ENCODE peak calls at places on chromosomes 13 and 19, in ten cellular contexts. N, Q, G, C, S, U, H, I, L and M are unnamed samples.

GRCh38 chr19:33702606-33703437 is 81.1 kb downstream of the CHST8 start:
- DNase-seq in Q (no peak), H (no peak), L (no peak), I (no peak), C (no peak), S (no peak), G (no peak), N (no peak), U (no peak), M (no peak)

GRCh38 chr13:101065314-101065713 is 351.0 kb downstream of the NALCN start:
- DNase-seq in L (no peak), Q (no peak), H (no peak), U (no peak), I (no peak), N (no peak), S (no peak), G (peak; percentile 47), C (no peak), M (no peak)

GRCh38 chr19:6765738-6766356 is 1.4 kb downstream of the SH2D3A start:
- DNase-seq in U (no peak), S (peak; percentile 94), G (no peak), H (no peak), C (peak; percentile 95), Q (no peak), L (peak; percentile 95), N (peak; percentile 98), I (peak; percentile 94), M (peak; percentile 93)

GRCh38 chr19:1568320-1569019 is at the start of gene MEX3D:
- DNase-seq in S (no peak), L (peak; percentile 79), C (peak; percentile 87), G (peak; percentile 9), I (peak; percentile 80), H (no peak), N (peak; percentile 88), U (no peak), Q (peak; percentile 85), M (no peak)

GRCh38 chr13:91346062-91346461 is 1.4 kb upstream of the MIR17HG start:
- DNase-seq in L (no peak), C (no peak), G (no peak), Q (no peak), U (no peak), H (no peak), N (no peak), S (no peak), I (no peak), M (no peak)

GRCh38 chr13:45411226-45411625 is 6.9 kb downstream of the SLC25A30 start:
- DNase-seq in S (no peak), L (no peak), H (no peak), N (no peak), U (no peak), I (no peak), G (no peak), Q (no peak), C (no peak), M (no peak)

GRCh38 chr13:26987614-26988013 is 184.0 kb downstream of the USP12 start:
- DNase-seq in N (no peak), H (no peak), I (no peak), Q (no peak), C (no peak), U (no peak), L (no peak), G (no peak), S (no peak), M (no peak)

GRCh38 chr13:28299941-28300340 is 161.6 kb downstream of the PAN3 start:
- DNase-seq in C (no peak), H (no peak), U (no peak), I (no peak), S (no peak), G (no peak), Q (no peak), L (no peak), N (no peak), M (no peak)

GRCh38 chr19:23523863-23524262 is 128.6 kb upstream of the ZNF91 start:
- DNase-seq in N (no peak), L (no peak), S (no peak), Q (no peak), H (no peak), U (no peak), G (no peak), C (no peak), I (no peak), M (no peak)

GRCh38 chr13:49304763-49305695 is 57.3 kb downstream of the CDADC1 start:
- DNase-seq in H (no peak), C (no peak), U (no peak), S (no peak), Q (no peak), L (no peak), N (no peak), G (no peak), I (no peak), M (no peak)

GRCh38 chr19:8615813-8616596 is 5.5 kb upstream of the ADAMTS10 start:
- DNase-seq in H (no peak), C (peak; percentile 44), S (no peak), Q (peak; percentile 34), N (no peak), U (no peak), I (peak; percentile 46), L (peak; percentile 74), G (peak; percentile 73), M (no peak)

GRCh38 chr13:36297600-36298338 is at the start of gene CCDC169:
- DNase-seq in L (peak; percentile 85), C (peak; percentile 73), I (peak; percentile 68), Q (peak; percentile 66), H (no peak), U (no peak), S (no peak), N (peak; percentile 86), G (peak; percentile 48), M (peak; percentile 32)

GRCh38 chr13:39385621-39386231 is 217.3 kb downstream of the LHFPL6 start:
- DNase-seq in S (no peak), N (no peak), G (peak; percentile 35), I (no peak), L (no peak), H (no peak), Q (no peak), U (no peak), C (no peak), M (no peak)

GRCh38 chr19:45163156-45163555 is 2.4 kb upstream of the NKPD1 start:
- DNase-seq in C (no peak), I (no peak), Q (no peak), G (no peak), U (no peak), N (peak; percentile 50), S (no peak), H (no peak), L (no peak), M (no peak)

DNA sequence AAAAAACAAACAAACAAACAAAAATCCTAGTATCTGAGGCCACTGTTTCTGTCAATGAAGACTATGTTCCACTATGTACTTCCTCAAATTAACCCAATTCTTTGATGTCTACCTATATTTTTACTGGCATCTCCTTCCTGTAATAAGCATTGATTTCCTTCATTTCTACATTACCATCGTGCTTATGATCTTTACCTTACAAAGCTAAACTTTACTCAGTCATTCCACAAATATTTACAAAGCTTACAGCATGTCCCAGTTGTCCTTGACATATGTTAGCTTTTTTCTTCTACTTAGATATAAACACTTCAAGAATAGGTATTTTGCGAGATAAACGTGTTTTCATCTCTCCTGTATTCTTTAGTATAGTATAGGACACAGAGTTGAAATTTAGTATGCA is 1090.9 kb downstream of the PCDH9 start:
- DNase-seq in N (no peak), I (no peak), L (no peak), G (no peak), C (no peak), S (no peak), H (no peak), U (no peak), Q (no peak), M (no peak)
- H3K4me3 ChIP-seq in N (no peak overlapping the region), I (no peak overlapping the region), L (no peak overlapping the region), G (no peak overlapping the region), C (no peak overlapping the region), S (no peak overlapping the region), H (no peak overlapping the region), U (no peak overlapping the region), Q (no peak overlapping the region), M (no peak overlapping the region)

DNA sequence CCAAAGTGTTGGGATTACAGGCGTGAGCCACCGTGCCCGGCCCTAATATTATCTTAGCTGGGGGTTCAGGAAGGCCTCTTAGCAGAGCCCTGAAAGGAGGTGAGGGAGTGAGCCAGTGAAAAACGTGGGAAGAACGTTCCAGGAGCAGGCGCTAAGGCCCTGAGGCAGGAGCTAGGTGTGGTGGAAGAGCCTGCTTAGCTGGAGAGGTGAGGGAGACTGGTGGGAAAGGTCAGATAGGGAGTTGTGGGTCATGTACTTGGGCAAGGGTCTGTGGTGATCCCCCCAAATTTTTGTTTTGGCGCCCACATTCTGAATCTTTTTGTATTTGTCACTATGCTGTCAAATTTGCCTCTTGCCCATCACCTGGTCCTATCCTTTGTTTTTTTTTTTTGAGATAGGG is 5.1 kb upstream of the INAFM1 start:
- DNase-seq in G (no peak), N (no peak), S (no peak), I (no peak), U (no peak), C (no peak), Q (no peak), H (no peak), L (no peak), M (no peak)
- TF ChIP-seq CTCF in G (no peak), N (no peak), S (no peak), I (no peak), U (no peak), C (no peak), Q (no peak), H (no peak), L (no peak), M (no peak)

GRCh38 chr19:43555185-43555770 is 20.0 kb downstream of the XRCC1 start:
- DNase-seq in S (no peak), Q (peak; percentile 58), N (no peak), U (no peak), H (peak; percentile 53), L (peak; percentile 64), I (peak; percentile 86), G (peak; percentile 68), C (peak; percentile 79), M (peak; percentile 61)
- H3K36me3 ChIP-seq in S (peaks cover 8% of the 10 kb centered on the region), Q (peaks cover 6% of the 10 kb centered on the region), N (no peaks in the 10 kb centered on the region), U (peaks cover 20% of the 10 kb centered on the region), H (no peaks in the 10 kb centered on the region), L (peaks cover 89% of the 10 kb centered on the region), I (peaks cover 5% of the 10 kb centered on the region), G (peaks cover 21% of the 10 kb centered on the region), C (no peaks in the 10 kb centered on the region), M (peaks cover 24% of the 10 kb centered on the region)

DNA sequence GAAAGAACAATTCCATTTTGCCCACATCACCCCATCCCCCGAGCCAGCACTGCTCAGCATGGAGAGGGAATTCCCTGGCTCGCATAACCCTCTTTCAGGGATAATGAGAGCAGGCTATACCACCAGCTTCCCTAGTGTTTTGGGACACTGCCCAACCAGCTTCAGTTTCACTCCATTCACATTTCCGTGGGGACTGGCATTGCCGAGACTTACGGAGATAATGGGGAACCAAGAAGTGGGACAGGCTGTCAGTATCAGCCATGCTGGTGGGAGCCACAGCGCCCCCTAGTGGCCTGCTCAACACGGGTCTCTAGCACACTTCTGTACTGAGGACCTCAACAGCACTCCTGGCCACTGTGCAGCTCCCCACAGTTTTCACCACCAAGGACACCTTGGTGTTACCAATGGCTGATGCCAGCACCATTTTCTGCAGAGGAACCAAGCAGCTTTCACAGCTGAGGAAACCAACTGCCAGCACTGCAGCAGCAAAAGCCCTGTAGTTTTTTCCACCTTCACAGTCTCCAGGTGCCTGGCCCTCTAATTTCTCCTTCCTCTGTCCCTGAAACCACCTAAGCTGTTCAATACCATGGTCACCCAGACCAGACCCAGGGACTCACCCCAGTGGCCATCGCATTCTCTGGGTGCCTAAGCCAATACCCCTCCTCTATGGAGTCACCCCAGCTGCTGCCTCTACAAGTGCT is 23.7 kb downstream of the SLC6A16 start:
- DNase-seq in G (peak; percentile 72), U (no peak), Q (peak; percentile 71), H (peak; percentile 38), S (peak; percentile 19), C (peak; percentile 84), L (peak; percentile 88), N (peak; percentile 78), I (peak; percentile 80), M (peak; percentile 56)
- H3K4me3 ChIP-seq in G (peak overlapping the region; percentile 7), U (no peak overlapping the region), Q (no peak overlapping the region), H (no peak overlapping the region), S (no peak overlapping the region), C (no peak overlapping the region), L (peak overlapping the region; percentile 25), N (no peak overlapping the region), I (no peak overlapping the region), M (no peak overlapping the region)